ENCODE peak calls at places on chromosomes 16 and 17, in six cellular contexts. One of them, this sample, is unnamed.

GRCh38 chr16:76464973-76465620 is 187.9 kb downstream of the CNTNAP4 start:
- DNase-seq in RWPE1: no peak
- DNase-seq in A549: no peak
- DNase-seq in fibroblast of lung: no peak
- DNase-seq in CD8-positive, alpha-beta T cell: no peak
- DNase-seq in psoas muscle: no peak
- DNase-seq in this sample: no peak

GRCh38 chr17:29292992-29293889 is 707 bp downstream of the NUFIP2 start:
- DNase-seq in RWPE1: peak; percentile 68
- DNase-seq in A549: peak; percentile 67
- DNase-seq in fibroblast of lung: peak; percentile 45
- DNase-seq in CD8-positive, alpha-beta T cell: peak; percentile 74
- DNase-seq in psoas muscle: peak; percentile 75
- DNase-seq in this sample: peak; percentile 16

GRCh38 chr16:22664561-22664997 is 149.4 kb upstream of the HS3ST2 start:
- DNase-seq in RWPE1: no peak
- DNase-seq in A549: no peak
- DNase-seq in fibroblast of lung: no peak
- DNase-seq in CD8-positive, alpha-beta T cell: no peak
- DNase-seq in psoas muscle: no peak
- DNase-seq in this sample: no peak

GRCh38 chr17:80092959-80093358 is 8.4 kb upstream of the GAA start:
- DNase-seq in RWPE1: no peak
- DNase-seq in A549: no peak
- DNase-seq in fibroblast of lung: no peak
- DNase-seq in CD8-positive, alpha-beta T cell: no peak
- DNase-seq in psoas muscle: no peak
- DNase-seq in this sample: no peak

GRCh38 chr17:81043725-81044427 is 8.9 kb downstream of the BAIAP2 start:
- DNase-seq in RWPE1: peak; percentile 92
- DNase-seq in A549: peak; percentile 50
- DNase-seq in fibroblast of lung: peak; percentile 89
- DNase-seq in CD8-positive, alpha-beta T cell: no peak
- DNase-seq in psoas muscle: no peak
- DNase-seq in this sample: peak; percentile 80

GRCh38 chr17:17205368-17206148 is 575 bp downstream of the PLD6 start:
- DNase-seq in RWPE1: peak; percentile 73
- DNase-seq in A549: peak; percentile 76
- DNase-seq in fibroblast of lung: peak; percentile 52
- DNase-seq in CD8-positive, alpha-beta T cell: peak; percentile 71
- DNase-seq in psoas muscle: peak; percentile 64
- DNase-seq in this sample: peak; percentile 30

GRCh38 chr17:35313875-35314409 is 59.5 kb downstream of the SLFN11 start:
- DNase-seq in RWPE1: no peak
- DNase-seq in A549: no peak
- DNase-seq in fibroblast of lung: no peak
- DNase-seq in CD8-positive, alpha-beta T cell: peak; percentile 28
- DNase-seq in psoas muscle: peak; percentile 54
- DNase-seq in this sample: no peak

GRCh38 chr17:10072556-10072955 is 125.8 kb downstream of the GAS7 start:
- DNase-seq in RWPE1: no peak
- DNase-seq in A549: no peak
- DNase-seq in fibroblast of lung: no peak
- DNase-seq in CD8-positive, alpha-beta T cell: no peak
- DNase-seq in psoas muscle: no peak
- DNase-seq in this sample: no peak

GRCh38 chr16:16938009-16938408 is 532.8 kb downstream of the XYLT1 start:
- DNase-seq in RWPE1: no peak
- DNase-seq in A549: no peak
- DNase-seq in fibroblast of lung: no peak
- DNase-seq in CD8-positive, alpha-beta T cell: no peak
- DNase-seq in psoas muscle: no peak
- DNase-seq in this sample: no peak

GRCh38 chr16:85614338-85615013 is 1.4 kb downstream of the GSE1 start:
- DNase-seq in RWPE1: peak; percentile 21
- DNase-seq in A549: peak; percentile 21
- DNase-seq in fibroblast of lung: no peak
- DNase-seq in CD8-positive, alpha-beta T cell: peak; percentile 32
- DNase-seq in psoas muscle: no peak
- DNase-seq in this sample: no peak

GRCh38 chr17:45841883-45842525 is 2.7 kb upstream of the SPPL2C start:
- DNase-seq in RWPE1: peak; percentile 41
- DNase-seq in A549: no peak
- DNase-seq in fibroblast of lung: peak; percentile 11
- DNase-seq in CD8-positive, alpha-beta T cell: no peak
- DNase-seq in psoas muscle: no peak
- DNase-seq in this sample: peak; percentile 7

GRCh38 chr16:26643519-26643918 is 423.2 kb upstream of the C16orf82 start:
- DNase-seq in RWPE1: no peak
- DNase-seq in A549: no peak
- DNase-seq in fibroblast of lung: no peak
- DNase-seq in CD8-positive, alpha-beta T cell: no peak
- DNase-seq in psoas muscle: no peak
- DNase-seq in this sample: no peak

GRCh38 chr17:66727634-66728570 is 107.0 kb upstream of the CACNG5 start:
- DNase-seq in RWPE1: peak; percentile 68
- DNase-seq in A549: peak; percentile 72
- DNase-seq in fibroblast of lung: peak; percentile 40
- DNase-seq in CD8-positive, alpha-beta T cell: no peak
- DNase-seq in psoas muscle: peak; percentile 45
- DNase-seq in this sample: peak; percentile 30

GRCh38 chr17:37147301-37147812 is 198.6 kb downstream of the AATF start:
- DNase-seq in RWPE1: no peak
- DNase-seq in A549: peak; percentile 13
- DNase-seq in fibroblast of lung: peak; percentile 28
- DNase-seq in CD8-positive, alpha-beta T cell: no peak
- DNase-seq in psoas muscle: no peak
- DNase-seq in this sample: peak; percentile 10

GRCh38 chr16:68564367-68564985 is 25.4 kb downstream of the ZFP90 start:
- DNase-seq in RWPE1: no peak
- DNase-seq in A549: no peak
- DNase-seq in fibroblast of lung: peak; percentile 32
- DNase-seq in CD8-positive, alpha-beta T cell: no peak
- DNase-seq in psoas muscle: no peak
- DNase-seq in this sample: peak; percentile 18

GRCh38 chr16:68563631-68564366 is 24.7 kb downstream of the ZFP90 start:
- DNase-seq in RWPE1: no peak
- DNase-seq in A549: no peak
- DNase-seq in fibroblast of lung: no peak
- DNase-seq in CD8-positive, alpha-beta T cell: no peak
- DNase-seq in psoas muscle: no peak
- DNase-seq in this sample: no peak
- TF ChIP-seq CTCF in RWPE1: no peak
- TF ChIP-seq CTCF in A549: no peak
- TF ChIP-seq CTCF in fibroblast of lung: no peak
- TF ChIP-seq CTCF in CD8-positive, alpha-beta T cell: no peak
- TF ChIP-seq CTCF in psoas muscle: no peak
- TF ChIP-seq CTCF in this sample: no peak

DNA sequence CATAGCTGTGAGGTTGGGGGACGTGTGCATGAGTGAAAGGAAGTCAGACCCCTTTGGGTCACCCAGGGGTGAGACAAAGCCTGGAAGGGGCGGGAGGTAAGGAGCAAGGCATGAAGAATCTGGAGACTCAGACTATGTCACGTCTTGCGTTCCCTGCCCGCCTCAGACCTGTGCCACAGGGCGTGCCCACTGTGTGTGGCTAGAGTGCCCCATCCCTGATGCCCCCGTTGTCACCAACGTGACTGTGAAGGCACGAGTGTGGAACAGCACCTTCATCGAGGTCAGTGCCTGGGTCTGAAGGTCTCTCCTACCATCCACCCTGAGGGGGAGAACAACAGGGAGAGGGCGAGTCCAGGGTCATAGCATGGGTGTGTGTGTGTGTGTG is 15.1 kb upstream of the PDK2 start:
- DNase-seq in RWPE1: no peak
- DNase-seq in A549: no peak
- DNase-seq in fibroblast of lung: no peak
- DNase-seq in CD8-positive, alpha-beta T cell: no peak
- DNase-seq in psoas muscle: no peak
- DNase-seq in this sample: no peak
- H3K27ac ChIP-seq in RWPE1: peak overlapping the region; percentile 75
- H3K27ac ChIP-seq in A549: no peak overlapping the region
- H3K27ac ChIP-seq in fibroblast of lung: no peak overlapping the region
- H3K27ac ChIP-seq in CD8-positive, alpha-beta T cell: no peak overlapping the region
- H3K27ac ChIP-seq in psoas muscle: peak overlapping the region; percentile 23
- H3K27ac ChIP-seq in this sample: no peak overlapping the region

GRCh38 chr16:30870904-30871303 is 23.0 kb downstream of the BCL7C start:
- DNase-seq in RWPE1: no peak
- DNase-seq in A549: no peak
- DNase-seq in fibroblast of lung: no peak
- DNase-seq in CD8-positive, alpha-beta T cell: no peak
- DNase-seq in psoas muscle: no peak
- DNase-seq in this sample: no peak

GRCh38 chr16:30866031-30866430 is 27.8 kb downstream of the BCL7C start:
- DNase-seq in RWPE1: no peak
- DNase-seq in A549: no peak
- DNase-seq in fibroblast of lung: no peak
- DNase-seq in CD8-positive, alpha-beta T cell: no peak
- DNase-seq in psoas muscle: no peak
- DNase-seq in this sample: no peak

DNA sequence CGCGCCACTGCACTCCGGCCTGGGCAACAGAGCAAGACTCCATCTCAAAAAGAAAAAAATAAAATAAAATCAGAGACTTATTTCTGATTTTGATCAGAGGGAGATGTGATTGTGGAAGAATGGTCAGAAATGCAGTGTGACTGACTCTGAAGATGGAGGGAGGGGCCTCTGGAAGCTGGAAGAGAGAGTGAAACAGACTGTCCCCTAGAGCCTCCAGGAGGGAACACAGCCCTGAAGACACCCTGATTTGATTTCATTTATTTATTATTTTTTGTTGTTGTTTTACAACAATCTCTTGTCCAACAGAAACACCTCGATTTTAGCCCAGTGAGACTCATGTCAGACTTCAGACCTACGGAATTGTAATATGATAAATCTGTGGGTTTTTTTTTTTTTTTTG is 26.1 kb downstream of the BCL7C start:
- DNase-seq in RWPE1: no peak
- DNase-seq in A549: peak; percentile 43
- DNase-seq in fibroblast of lung: no peak
- DNase-seq in CD8-positive, alpha-beta T cell: no peak
- DNase-seq in psoas muscle: no peak
- DNase-seq in this sample: no peak
- TF ChIP-seq CTCF in RWPE1: no peak
- TF ChIP-seq CTCF in A549: no peak
- TF ChIP-seq CTCF in fibroblast of lung: peak; percentile 22
- TF ChIP-seq CTCF in CD8-positive, alpha-beta T cell: no peak
- TF ChIP-seq CTCF in psoas muscle: no peak
- TF ChIP-seq CTCF in this sample: no peak

DNA sequence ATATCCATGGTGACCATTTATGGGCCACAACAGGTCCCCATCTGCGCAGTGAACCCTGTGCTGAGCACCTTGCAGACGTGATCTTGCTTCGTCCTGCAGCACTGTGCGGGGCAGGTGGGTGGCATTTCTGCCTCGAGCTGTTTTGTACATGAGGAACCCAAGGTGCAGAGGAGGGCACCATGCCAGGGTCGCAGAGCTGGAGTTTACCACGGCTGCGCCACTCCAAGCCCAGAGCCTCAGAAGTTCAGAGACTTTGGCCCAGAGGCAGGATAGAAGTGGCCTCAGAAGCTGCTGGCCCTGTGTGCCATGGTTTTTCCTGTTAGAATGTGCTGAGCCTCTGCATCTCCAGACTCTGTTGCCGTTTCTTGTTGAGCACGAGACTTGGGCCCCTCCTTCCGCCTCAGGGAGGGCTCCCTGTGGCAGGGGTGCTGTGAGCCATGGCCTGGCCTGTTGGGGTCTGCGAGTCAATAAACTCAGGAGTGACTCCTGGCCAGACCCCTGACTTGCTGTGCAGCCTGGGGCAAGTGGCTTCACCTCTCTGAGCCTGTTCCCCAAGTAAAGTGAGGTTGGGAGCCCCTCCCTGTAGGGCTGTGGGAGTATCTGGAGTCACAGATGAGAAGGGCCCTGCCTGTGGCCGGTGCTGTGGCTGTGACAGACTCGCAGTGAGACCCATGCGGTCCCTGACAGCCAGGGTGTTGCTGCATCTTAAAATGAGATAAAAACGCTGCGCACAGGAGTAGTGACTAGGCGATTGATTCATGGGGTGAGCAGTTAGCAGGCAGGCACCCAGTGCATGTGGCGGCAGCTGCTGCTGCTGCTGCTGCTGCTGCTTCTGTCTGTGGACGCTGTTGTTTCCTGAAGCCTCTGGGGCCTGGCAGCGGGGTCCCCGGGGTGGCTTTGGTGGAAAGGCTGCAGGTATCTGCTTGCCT is 11.8 kb downstream of the MAP2K3 start:
- DNase-seq in RWPE1: no peak
- DNase-seq in A549: no peak
- DNase-seq in fibroblast of lung: no peak
- DNase-seq in CD8-positive, alpha-beta T cell: no peak
- DNase-seq in psoas muscle: no peak
- DNase-seq in this sample: no peak
- H3K27ac ChIP-seq in RWPE1: peak overlapping the region; percentile 71
- H3K27ac ChIP-seq in A549: no peak overlapping the region
- H3K27ac ChIP-seq in fibroblast of lung: peak overlapping the region; percentile 53
- H3K27ac ChIP-seq in CD8-positive, alpha-beta T cell: no peak overlapping the region
- H3K27ac ChIP-seq in psoas muscle: peak overlapping the region; percentile 64
- H3K27ac ChIP-seq in this sample: no peak overlapping the region

GRCh38 chr16:70380205-70380918 is 33.7 kb downstream of the DDX19A start:
- DNase-seq in RWPE1: peak; percentile 67
- DNase-seq in A549: peak; percentile 23
- DNase-seq in fibroblast of lung: peak; percentile 89
- DNase-seq in CD8-positive, alpha-beta T cell: peak; percentile 73
- DNase-seq in psoas muscle: peak; percentile 68
- DNase-seq in this sample: peak; percentile 80

GRCh38 chr16:70378869-70379493 is 32.3 kb downstream of the DDX19A start:
- DNase-seq in RWPE1: no peak
- DNase-seq in A549: no peak
- DNase-seq in fibroblast of lung: no peak
- DNase-seq in CD8-positive, alpha-beta T cell: no peak
- DNase-seq in psoas muscle: no peak
- DNase-seq in this sample: no peak

GRCh38 chr16:70383421-70383960 is 36.8 kb downstream of the DDX19A start:
- DNase-seq in RWPE1: no peak
- DNase-seq in A549: no peak
- DNase-seq in fibroblast of lung: no peak
- DNase-seq in CD8-positive, alpha-beta T cell: no peak
- DNase-seq in psoas muscle: no peak
- DNase-seq in this sample: no peak

GRCh38 chr16:70381604-70382342 is 35.1 kb downstream of the DDX19A start:
- DNase-seq in RWPE1: no peak
- DNase-seq in A549: no peak
- DNase-seq in fibroblast of lung: no peak
- DNase-seq in CD8-positive, alpha-beta T cell: no peak
- DNase-seq in psoas muscle: no peak
- DNase-seq in this sample: no peak

GRCh38 chr16:70380919-70381603 is 34.4 kb downstream of the DDX19A start:
- DNase-seq in RWPE1: peak; percentile 96
- DNase-seq in A549: peak; percentile 92
- DNase-seq in fibroblast of lung: peak; percentile 96
- DNase-seq in CD8-positive, alpha-beta T cell: peak; percentile 97
- DNase-seq in psoas muscle: peak; percentile 96
- DNase-seq in this sample: peak; percentile 93
- TF ChIP-seq CTCF in RWPE1: peak; percentile 59
- TF ChIP-seq CTCF in A549: peak; percentile 40
- TF ChIP-seq CTCF in fibroblast of lung: peak; percentile 25
- TF ChIP-seq CTCF in CD8-positive, alpha-beta T cell: no peak
- TF ChIP-seq CTCF in psoas muscle: peak; percentile 34
- TF ChIP-seq CTCF in this sample: no peak

GRCh38 chr16:72481419-72481818 is 309.5 kb upstream of the PMFBP1 start:
- DNase-seq in RWPE1: no peak
- DNase-seq in A549: no peak
- DNase-seq in fibroblast of lung: peak; percentile 42
- DNase-seq in CD8-positive, alpha-beta T cell: no peak
- DNase-seq in psoas muscle: no peak
- DNase-seq in this sample: no peak
- H3K27ac ChIP-seq in RWPE1: no peak overlapping the region
- H3K27ac ChIP-seq in A549: no peak overlapping the region
- H3K27ac ChIP-seq in fibroblast of lung: no peak overlapping the region
- H3K27ac ChIP-seq in CD8-positive, alpha-beta T cell: no peak overlapping the region
- H3K27ac ChIP-seq in psoas muscle: no peak overlapping the region
- H3K27ac ChIP-seq in this sample: no peak overlapping the region

GRCh38 chr16:56203052-56203451 is 11.8 kb downstream of the GNAO1 start:
- DNase-seq in RWPE1: no peak
- DNase-seq in A549: peak; percentile 38
- DNase-seq in fibroblast of lung: peak; percentile 1
- DNase-seq in CD8-positive, alpha-beta T cell: peak; percentile 46
- DNase-seq in psoas muscle: peak; percentile 26
- DNase-seq in this sample: no peak
- TF ChIP-seq CTCF in RWPE1: no peak
- TF ChIP-seq CTCF in A549: no peak
- TF ChIP-seq CTCF in fibroblast of lung: no peak
- TF ChIP-seq CTCF in CD8-positive, alpha-beta T cell: peak; percentile 29
- TF ChIP-seq CTCF in psoas muscle: no peak
- TF ChIP-seq CTCF in this sample: no peak